ENCODE peak calls at places on chromosome 16, in ten cellular contexts. V, J, W, Y, B, C, A, N, R and Q are unnamed samples.

GRCh38 chr16:14436410-14436955 is 193.6 kb downstream of the PARN start:
- DNase-seq in J (no peak), A (no peak), V (no peak), N (no peak), Y (no peak), R (no peak), B (no peak), C (no peak), W (no peak), Q (no peak)

GRCh38 chr16:79811541-79811940 is 211.0 kb upstream of the MAF start:
- DNase-seq in Y (peak; percentile 63), J (no peak), W (no peak), B (no peak), N (no peak), C (no peak), R (peak; percentile 59), V (no peak), A (no peak), Q (no peak)

GRCh38 chr16:66269631-66270332 is 96.7 kb upstream of the CDH5 start:
- DNase-seq in W (no peak), Y (no peak), R (peak; percentile 40), B (no peak), A (no peak), N (no peak), V (no peak), J (no peak), C (no peak), Q (no peak)

GRCh38 chr16:1496464-1496863 is 3.3 kb downstream of the TELO2 start:
- DNase-seq in A (no peak), N (no peak), J (no peak), C (no peak), R (no peak), Y (no peak), W (no peak), B (no peak), V (no peak), Q (no peak)

GRCh38 chr16:1932050-1933028 is 10.7 kb downstream of the MSRB1 start:
- DNase-seq in C (no peak), V (no peak), R (peak; percentile 5), B (peak; percentile 54), Y (no peak), J (no peak), A (no peak), N (peak; percentile 59), W (no peak), Q (no peak)

GRCh38 chr16:1926223-1926718 is 8.1 kb upstream of the HS3ST6 start:
- DNase-seq in Y (no peak), J (no peak), R (no peak), W (no peak), B (no peak), N (no peak), A (no peak), V (no peak), C (no peak), Q (no peak)

GRCh38 chr16:31256466-31256865 is 3.3 kb upstream of the ITGAM start:
- DNase-seq in Y (no peak), J (no peak), V (no peak), W (no peak), R (no peak), C (peak; percentile 51), N (no peak), B (no peak), A (no peak), Q (no peak)

GRCh38 chr16:88306411-88306810 is 76.3 kb upstream of the ZNF469 start:
- DNase-seq in V (no peak), Y (no peak), J (no peak), R (no peak), W (no peak), N (no peak), B (no peak), C (no peak), A (no peak), Q (no peak)

GRCh38 chr16:11089504-11090124 is 145.2 kb downstream of the CLEC16A start:
- DNase-seq in N (peak; percentile 61), V (no peak), C (no peak), W (peak; percentile 77), R (peak; percentile 100), J (no peak), A (peak; percentile 99), Y (no peak), B (no peak), Q (no peak)

GRCh38 chr16:4137438-4137837 is 21.2 kb upstream of the ADCY9 start:
- DNase-seq in V (no peak), W (no peak), R (no peak), C (no peak), J (no peak), B (no peak), A (no peak), N (no peak), Y (no peak), Q (no peak)

GRCh38 chr16:20401475-20402016 is 3.0 kb downstream of the PDILT start:
- DNase-seq in R (no peak), C (no peak), W (no peak), Y (no peak), N (no peak), A (no peak), J (no peak), B (no peak), V (no peak), Q (no peak)

GRCh38 chr16:49494386-49495150 is 121.0 kb downstream of the C16orf78 start:
- DNase-seq in J (no peak), A (no peak), V (peak; percentile 44), Y (no peak), R (no peak), B (no peak), W (peak; percentile 14), C (peak; percentile 65), N (no peak), Q (no peak)

GRCh38 chr16:88580371-88580770 is 10.2 kb downstream of the ZC3H18 start:
- DNase-seq in B (no peak), J (no peak), N (no peak), W (no peak), R (no peak), Y (no peak), C (no peak), V (no peak), A (no peak), Q (no peak)

GRCh38 chr16:84728853-84729424 is 29.1 kb downstream of the USP10 start:
- DNase-seq in J (no peak), N (no peak), R (no peak), Y (no peak), A (no peak), B (no peak), C (no peak), W (no peak), V (no peak), Q (no peak)

GRCh38 chr16:86363057-86363490 is 147.3 kb upstream of the FOXF1 start:
- DNase-seq in N (no peak), V (no peak), A (peak; percentile 98), Y (peak; percentile 75), R (peak; percentile 96), J (no peak), C (no peak), W (no peak), B (peak; percentile 43), Q (no peak)

GRCh38 chr16:28280881-28281836 is 11.2 kb upstream of the SBK1 start:
- DNase-seq in N (no peak), B (no peak), C (no peak), J (no peak), A (no peak), Y (no peak), W (no peak), V (no peak), R (no peak), Q (no peak)
- TF ChIP-seq CTCF in N (no peak), B (no peak), C (no peak), J (no peak), A (no peak), Y (no peak), W (no peak), V (no peak), R (no peak), Q (no peak)

DNA sequence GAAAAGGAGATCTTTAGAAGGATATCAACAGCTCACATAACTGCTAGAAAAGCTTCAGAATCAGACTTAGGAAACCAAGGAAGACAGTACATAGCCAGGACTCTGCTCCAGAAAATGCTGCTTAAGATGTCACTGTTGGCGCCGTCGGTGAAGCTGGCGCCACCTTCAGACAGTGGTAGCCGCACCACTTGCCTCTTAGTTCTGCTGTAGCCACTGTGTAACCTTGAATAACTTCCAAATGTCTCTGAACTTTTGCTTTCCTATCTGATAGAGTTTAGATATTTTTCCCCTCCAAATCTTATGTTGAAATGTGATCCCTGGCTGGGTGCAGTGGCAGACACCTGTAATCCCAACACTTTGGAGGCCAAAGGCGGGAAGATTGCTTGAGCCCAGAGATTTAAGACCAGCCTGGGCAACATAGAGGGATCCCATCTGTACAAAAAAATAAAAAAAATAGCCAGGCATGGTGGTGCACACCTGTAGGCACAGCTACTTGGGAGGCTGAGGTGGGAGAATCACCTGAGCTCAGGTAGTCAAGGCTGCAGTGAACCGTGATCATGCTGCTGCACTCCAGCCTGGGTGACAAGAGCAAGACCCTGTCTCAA is 6.3 kb upstream of the USP31 start:
- DNase-seq in Y (no peak), R (peak; percentile 9), W (no peak), B (peak; percentile 37), A (no peak), V (no peak), C (no peak), J (no peak), N (no peak), Q (no peak)
- TF ChIP-seq CTCF in Y (peak; percentile 64), R (no peak), W (no peak), B (peak; percentile 61), A (peak; percentile 21), V (no peak), C (no peak), J (no peak), N (peak; percentile 16), Q (no peak)

GRCh38 chr16:81905277-81905676 is 106.0 kb downstream of the SDR42E1 start:
- DNase-seq in W (no peak), V (no peak), A (no peak), Y (no peak), J (no peak), B (no peak), N (no peak), R (no peak), C (no peak), Q (no peak)
- TF ChIP-seq CTCF in W (no peak), V (no peak), A (no peak), Y (no peak), J (no peak), B (no peak), N (no peak), R (no peak), C (no peak), Q (no peak)

DNA sequence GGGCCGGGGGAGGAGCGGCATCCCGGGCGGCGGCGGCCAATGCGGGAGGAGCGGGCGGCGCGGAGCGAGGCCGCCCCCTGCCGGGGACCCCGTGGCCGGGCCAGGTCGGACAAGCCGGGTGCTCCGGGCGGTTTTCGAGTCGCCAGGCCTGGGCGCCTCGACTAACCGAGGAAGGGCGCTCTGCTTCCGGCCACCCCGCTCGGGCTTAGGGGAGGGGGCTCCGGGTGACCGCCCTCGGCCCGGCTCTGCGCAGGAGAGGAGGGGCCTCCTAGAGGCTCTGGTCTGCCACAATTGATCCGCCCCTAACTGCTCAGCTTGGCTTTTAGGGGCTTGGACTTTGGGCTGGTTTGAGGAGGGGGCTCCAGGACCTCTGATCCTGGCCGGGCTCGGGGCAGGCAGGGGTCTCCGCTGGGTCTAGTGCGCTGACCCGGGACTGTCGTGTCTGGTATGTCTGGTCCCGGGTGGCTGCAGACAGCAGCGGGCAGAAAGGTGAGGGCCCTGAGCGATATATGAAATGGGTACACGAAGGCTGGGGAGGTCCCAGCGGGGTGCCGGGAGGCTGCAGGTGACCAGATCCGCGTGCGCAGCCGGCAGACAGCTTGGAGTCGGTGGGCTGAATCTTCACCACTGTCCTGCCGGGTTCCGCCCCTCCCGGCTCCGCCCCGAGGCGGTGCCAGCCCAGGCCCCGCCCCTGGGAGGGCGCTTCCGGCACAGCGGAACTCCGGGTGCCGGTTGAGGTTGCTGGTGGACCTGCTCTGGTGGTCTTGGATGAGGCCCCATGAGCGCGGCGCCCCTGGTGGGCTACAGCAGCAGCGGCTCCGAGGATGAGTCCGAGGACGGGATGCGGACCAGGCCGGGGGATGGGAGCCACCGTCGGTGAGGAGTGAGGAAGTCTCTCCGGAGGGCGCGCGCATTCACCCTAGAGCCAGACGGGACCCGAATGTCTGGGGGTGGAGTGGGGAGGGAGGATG is at the start of gene USB1:
- DNase-seq in A (peak; percentile 73), N (peak; percentile 89), R (peak; percentile 72), C (peak; percentile 98), W (peak; percentile 90), V (peak; percentile 89), J (peak; percentile 64), Y (peak; percentile 75), B (peak; percentile 80), Q (peak; percentile 41)
- TF ChIP-seq CTCF in A (peak; percentile 75), N (peak; percentile 49), R (peak; percentile 36), C (peak; percentile 87), W (peak; percentile 69), V (peak; percentile 19), J (peak; percentile 89), Y (peak; percentile 53), B (peak; percentile 48), Q (no peak)